ENCODE peak calls at places on chromosomes 3 and 15, in seven cellular contexts. B is NCI-H774; G is adipocyte; H is islet precursor cell; I is stimulated activated CD4-positive, alpha-beta T cell treated with anti-CD3 and anti-CD28 coated beads, Interleukin-1b, Interleukin-23, amount 100 ng/mL, for 4 hours; X is GM04503; S is DMS 273 treated with DMSO at 0.1 percent for 48 hours. N is an unnamed sample.

GRCh38 chr3:59052803-59053411 is 3.1 kb upstream of the CFAP20DC start:
- DNase-seq in S (no peak), H (no peak), B (no peak), I (no peak), G (peak; percentile 66), X (peak; percentile 10), N (no peak)

GRCh38 chr3:46900007-46900292 is 22.4 kb downstream of the PTH1R start:
- DNase-seq in B (no peak), H (no peak), X (no peak), I (no peak), S (no peak), G (no peak), N (no peak)

GRCh38 chr3:138461696-138462295 is 27.4 kb downstream of the ESYT3 start:
- DNase-seq in I (no peak), X (no peak), G (no peak), H (peak; percentile 39), B (no peak), S (no peak), N (no peak)

GRCh38 chr3:171257251-171258179 is 202.7 kb downstream of the TNIK start:
- DNase-seq in B (no peak), I (no peak), H (no peak), X (peak; percentile 84), G (peak; percentile 50), S (no peak), N (no peak)

GRCh38 chr3:115239717-115240116 is 92.6 kb upstream of the ZBTB20 start:
- DNase-seq in I (no peak), G (peak; percentile 76), X (peak; percentile 92), B (peak; percentile 82), H (peak; percentile 72), S (peak; percentile 33), N (peak; percentile 61)

GRCh38 chr3:139522421-139522820 is 17.1 kb downstream of the RBP1 start:
- DNase-seq in I (no peak), X (no peak), G (no peak), H (no peak), B (no peak), S (no peak), N (no peak)

GRCh38 chr15:38688761-38689160 is 124.1 kb upstream of the RASGRP1 start:
- DNase-seq in G (no peak), H (peak; percentile 61), I (no peak), B (no peak), X (no peak), S (no peak), N (no peak)

GRCh38 chr3:139309046-139309660 is 34.7 kb upstream of the MRPS22 start:
- DNase-seq in S (no peak), H (no peak), B (no peak), I (no peak), X (no peak), G (peak; percentile 13), N (no peak)

GRCh38 chr3:50516048-50516871 is 12.8 kb upstream of the CACNA2D2 start:
- DNase-seq in B (no peak), H (peak; percentile 86), S (peak; percentile 36), G (no peak), X (no peak), I (no peak), N (peak; percentile 63)

GRCh38 chr15:34366271-34367043 is 539 bp downstream of the LPCAT4 start:
- DNase-seq in X (no peak), S (no peak), H (peak; percentile 95), G (peak; percentile 60), B (peak; percentile 47), I (peak; percentile 5), N (peak; percentile 73)

GRCh38 chr15:95923797-95924196 is 406.7 kb upstream of the NR2F2 start:
- DNase-seq in X (no peak), H (no peak), S (no peak), G (no peak), I (no peak), B (no peak), N (no peak)

GRCh38 chr3:190554197-190554596 is 40.3 kb downstream of the IL1RAP start:
- DNase-seq in S (no peak), G (no peak), H (peak; percentile 71), X (no peak), B (peak; percentile 33), I (no peak), N (no peak)

GRCh38 chr3:72379500-72380187 is 468.6 kb downstream of the SHQ1 start:
- DNase-seq in B (no peak), S (no peak), X (no peak), I (no peak), H (no peak), G (peak; percentile 55), N (no peak)

GRCh38 chr3:158486200-158486599 is 84.8 kb upstream of the MLF1 start:
- DNase-seq in I (no peak), X (no peak), B (no peak), S (no peak), H (no peak), G (no peak), N (no peak)

GRCh38 chr15:43215961-43216360 is 4.9 kb downstream of the EPB42 start:
- DNase-seq in X (no peak), S (no peak), I (no peak), B (no peak), G (no peak), H (peak; percentile 43), N (no peak)

GRCh38 chr3:43707998-43708397 is 17.3 kb downstream of the ABHD5 start:
- DNase-seq in I (no peak), B (no peak), S (no peak), X (peak; percentile 80), G (peak; percentile 85), H (no peak), N (no peak)

GRCh38 chr3:42117175-42118008 is 26.2 kb downstream of the TRAK1 start:
- DNase-seq in H (peak; percentile 77), B (no peak), I (no peak), X (peak; percentile 43), S (no peak), G (peak; percentile 66), N (peak; percentile 69)

GRCh38 chr15:81511160-81511559 is 137.1 kb upstream of the TMC3 start:
- DNase-seq in S (no peak), X (no peak), B (no peak), H (no peak), I (no peak), G (no peak), N (no peak)

GRCh38 chr3:52714335-52715302 is 8.7 kb downstream of the SPCS1 start:
- DNase-seq in G (no peak), S (no peak), H (peak; percentile 87), X (no peak), I (no peak), B (no peak), N (no peak)

GRCh38 chr15:72248514-72248913 is 17.5 kb upstream of the PKM start:
- DNase-seq in X (no peak), G (no peak), B (no peak), S (no peak), H (no peak), I (no peak), N (no peak)

GRCh38 chr15:55628369-55628730 is 40.2 kb upstream of the PYGO1 start:
- DNase-seq in B (no peak), S (no peak), I (no peak), X (no peak), G (no peak), H (no peak), N (no peak)

GRCh38 chr3:143226678-143227291 is 107.2 kb downstream of the CHST2 start:
- DNase-seq in B (peak; percentile 44), H (no peak), I (no peak), G (no peak), X (no peak), S (no peak), N (no peak)

GRCh38 chr15:31338318-31338878 is 11.8 kb downstream of the KLF13 start:
- DNase-seq in H (no peak), I (no peak), G (no peak), B (no peak), S (no peak), X (no peak), N (no peak)

GRCh38 chr15:33022629-33023028 is 171.9 kb downstream of the FMN1 start:
- DNase-seq in G (peak; percentile 77), H (peak; percentile 90), B (no peak), S (peak; percentile 70), I (no peak), X (peak; percentile 36), N (no peak)

GRCh38 chr3:59981377-59981776 is 931.6 kb upstream of the CFAP20DC start:
- DNase-seq in H (no peak), X (no peak), B (no peak), S (no peak), G (no peak), I (no peak), N (no peak)

GRCh38 chr3:53045107-53045783 is 628 bp downstream of the SFMBT1 start:
- DNase-seq in X (no peak), B (no peak), H (no peak), G (peak; percentile 78), S (no peak), I (peak; percentile 25), N (peak; percentile 72)

GRCh38 chr3:57855281-57855680 is 99.2 kb downstream of the SLMAP start:
- DNase-seq in G (no peak), H (no peak), S (no peak), I (no peak), X (no peak), B (no peak), N (no peak)

GRCh38 chr15:72472907-72473669 is 1.0 kb upstream of the ARIH1 start:
- DNase-seq in I (no peak), S (no peak), G (peak; percentile 63), B (no peak), H (no peak), X (no peak), N (no peak)

GRCh38 chr3:36393563-36393962 is 13.3 kb downstream of the STAC start:
- DNase-seq in G (peak; percentile 13), I (no peak), X (no peak), H (no peak), B (no peak), S (no peak), N (no peak)

GRCh38 chr3:100205161-100205560 is 55.6 kb upstream of the TBC1D23 start:
- DNase-seq in X (no peak), S (no peak), I (no peak), G (peak; percentile 49), B (no peak), H (no peak), N (no peak)

GRCh38 chr15:101651753-101652097 is 456 bp downstream of the TM2D3 start:
- DNase-seq in S (no peak), G (no peak), I (no peak), B (no peak), X (no peak), H (no peak), N (peak; percentile 69)

GRCh38 chr15:39786444-39787056 is 3.9 kb upstream of the FSIP1 start:
- DNase-seq in H (no peak), B (peak; percentile 59), X (no peak), S (peak; percentile 8), G (peak; percentile 88), I (no peak), N (no peak)

GRCh38 chr3:29171583-29171990 is 109.3 kb upstream of the RBMS3 start:
- DNase-seq in G (no peak), H (peak; percentile 51), X (no peak), I (no peak), B (no peak), S (no peak), N (no peak)

N was measured in sciatic nerve.